ENCODE peak calls at places on chromosome 14, in four cellular contexts. U, A, V and E are unnamed samples.

GRCh38 chr14:53054457-53054856 is 98.7 kb downstream of the DDHD1 start:
- DNase-seq in U (no peak), A (no peak), V (no peak), E (no peak)

GRCh38 chr14:67722293-67722692 is 20.6 kb downstream of the RDH12 start:
- DNase-seq in U (no peak), A (no peak), V (peak), E (no peak)

GRCh38 chr14:32710351-32711102 is 228.2 kb upstream of the NPAS3 start:
- DNase-seq in U (no peak), A (no peak), V (no peak), E (peak)

GRCh38 chr14:73924337-73924736 is 25.6 kb downstream of the FAM161B start:
- DNase-seq in U (no peak), A (no peak), V (no peak), E (no peak)

GRCh38 chr14:20059745-20060144 is at the start of gene OR4L1:
- DNase-seq in U (no peak), A (no peak), V (no peak), E (no peak)

GRCh38 chr14:65433646-65434045 is 21.1 kb downstream of the FUT8 start:
- DNase-seq in U (no peak), A (no peak), V (no peak), E (no peak)

GRCh38 chr14:73749706-73750105 is 35.5 kb upstream of the PNMA1 start:
- DNase-seq in U (no peak), A (no peak), V (no peak), E (peak)

GRCh38 chr14:105167303-105168092 is 1.1 kb downstream of the JAG2 start:
- DNase-seq in U (peak), A (no peak), V (no peak), E (no peak)

DNA sequence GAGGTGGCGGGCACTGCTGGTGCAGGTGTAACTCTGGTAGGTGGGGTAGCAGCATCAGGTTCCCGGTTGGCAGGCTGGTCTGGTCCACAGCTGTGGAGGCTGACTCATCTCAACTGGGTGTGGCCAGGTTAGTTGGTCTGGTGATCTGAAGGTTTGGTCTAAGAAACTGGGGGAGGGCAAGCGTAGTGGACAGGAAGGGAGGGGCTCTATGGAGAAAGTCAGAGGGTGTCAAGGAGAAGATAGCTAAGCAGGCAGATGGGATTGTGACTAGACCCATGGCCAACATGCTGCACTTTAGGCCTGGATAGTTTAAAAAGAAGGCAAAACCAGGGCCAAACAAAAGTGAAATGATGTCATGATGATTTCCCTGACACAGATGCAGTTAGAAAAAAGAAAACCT is 7.9 kb downstream of the TRIM9 start:
- DNase-seq in U (no peak), A (peak), V (no peak), E (peak)
- H3K27ac ChIP-seq in U (no peak), A (peak), V (peak), E (no peak)

DNA sequence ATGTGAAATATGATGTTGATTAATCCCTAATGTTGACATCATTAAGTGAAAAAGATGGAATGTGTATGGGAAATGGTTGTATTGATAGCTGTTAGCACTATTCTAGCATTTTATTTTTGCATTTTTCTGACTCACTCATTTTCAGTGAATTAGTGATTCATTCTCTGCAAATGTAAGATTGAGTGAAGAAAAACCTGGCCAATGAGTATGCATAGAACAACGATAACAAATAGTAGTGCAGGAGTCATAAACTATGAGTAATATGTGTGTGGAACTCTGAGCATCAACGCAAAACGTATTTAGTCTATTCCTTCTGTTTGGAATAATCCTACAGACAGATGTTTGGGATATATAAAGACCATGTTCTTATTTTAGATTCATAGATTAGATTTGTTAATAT is 76.3 kb upstream of the RTL1 start:
- DNase-seq in U (no peak), A (no peak), V (no peak), E (peak)
- H3K27ac ChIP-seq in U (no peak), A (no peak), V (no peak), E (no peak)

GRCh38 chr14:103855734-103856095 is 8.3 kb upstream of the PPP1R13B start:
- DNase-seq in U (no peak), A (no peak), V (no peak), E (no peak)

GRCh38 chr14:103854017-103854808 is 6.8 kb upstream of the PPP1R13B start:
- DNase-seq in U (no peak), A (peak), V (no peak), E (peak)

GRCh38 chr14:103857256-103857655 is 9.9 kb upstream of the PPP1R13B start:
- DNase-seq in U (no peak), A (no peak), V (no peak), E (no peak)

GRCh38 chr14:103856105-103856504 is 8.7 kb upstream of the PPP1R13B start:
- DNase-seq in U (no peak), A (no peak), V (no peak), E (no peak)

DNA sequence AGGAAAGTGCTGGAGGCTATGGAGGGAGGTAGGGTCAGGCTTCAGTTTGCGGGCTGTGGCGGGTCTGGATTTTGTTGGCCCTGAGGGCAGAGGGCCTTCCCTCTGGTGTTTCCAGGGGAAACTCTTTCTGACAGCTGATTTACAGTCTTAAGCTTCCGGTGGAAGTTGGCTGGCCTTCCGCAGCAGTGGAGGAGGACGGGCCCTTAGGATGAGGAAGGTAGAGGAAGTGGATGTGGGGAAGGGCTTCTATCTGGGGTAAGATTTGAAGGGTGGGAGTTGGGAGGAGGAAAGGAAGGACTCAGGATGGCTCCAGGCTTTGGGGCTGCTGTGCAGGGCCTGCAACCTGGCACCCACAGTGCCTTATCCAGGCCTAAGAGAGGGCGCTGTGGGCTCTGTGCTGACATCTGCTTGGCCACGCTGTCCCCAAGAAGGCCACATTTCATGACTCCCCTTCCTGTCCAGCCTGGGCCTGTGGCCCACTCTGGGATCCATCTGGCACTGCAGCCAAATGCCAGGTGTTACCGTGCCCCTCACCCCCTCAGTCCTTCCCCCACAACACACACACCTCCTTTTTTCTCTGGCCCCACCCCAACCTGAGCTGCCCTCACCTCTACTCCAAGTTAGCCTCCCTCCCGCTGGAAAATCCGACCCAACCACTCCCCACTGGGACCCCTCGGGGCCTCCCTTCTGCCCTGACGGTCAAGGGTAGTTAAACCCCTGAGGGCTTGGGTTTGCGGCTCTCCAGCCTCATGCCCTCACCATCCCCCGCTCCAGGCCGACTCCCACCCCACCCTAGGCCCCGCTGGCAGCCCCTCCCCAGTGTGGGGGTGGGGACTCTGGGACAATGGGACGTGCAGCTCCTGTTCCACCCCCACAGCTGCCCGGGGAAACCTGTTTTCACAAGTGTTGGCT is 7.7 kb upstream of the PPP1R13B start:
- DNase-seq in U (no peak), A (peak), V (no peak), E (peak)
- H3K27ac ChIP-seq in U (no peak), A (peak), V (no peak), E (peak)

GRCh38 chr14:54769955-54770863 is 132.4 kb downstream of the GCH1 start:
- DNase-seq in U (no peak), A (no peak), V (no peak), E (peak)

GRCh38 chr14:54774824-54775223 is 127.8 kb downstream of the GCH1 start:
- DNase-seq in U (no peak), A (no peak), V (no peak), E (no peak)

GRCh38 chr14:54773171-54774006 is 129.2 kb downstream of the GCH1 start:
- DNase-seq in U (peak), A (peak), V (peak), E (peak)

GRCh38 chr14:54771411-54772027 is 131.1 kb downstream of the GCH1 start:
- DNase-seq in U (no peak), A (no peak), V (no peak), E (peak)

DNA sequence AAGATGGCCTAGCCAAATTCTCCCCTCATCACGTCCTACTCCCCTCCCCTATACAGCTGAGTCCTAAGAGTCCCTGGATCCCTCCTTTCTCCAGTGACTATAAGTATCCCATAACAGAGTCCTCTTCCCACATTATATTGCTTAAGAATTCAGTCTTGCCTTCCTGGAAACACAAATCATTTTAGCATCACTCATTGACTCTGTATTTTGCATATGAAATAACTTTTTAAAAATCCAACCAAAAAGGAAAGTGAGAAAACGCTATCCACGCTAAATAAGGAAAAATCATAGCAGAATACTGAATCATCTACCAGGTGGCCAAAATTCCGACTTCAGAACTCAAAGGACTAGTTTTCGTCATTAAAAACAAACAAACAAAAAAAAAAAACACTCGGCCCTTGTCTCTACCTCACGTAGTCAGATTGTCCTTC is 130.2 kb downstream of the GCH1 start:
- DNase-seq in U (no peak), A (no peak), V (no peak), E (peak)
- H3K27ac ChIP-seq in U (no peak), A (peak), V (peak), E (peak)

GRCh38 chr14:76931629-76932402 is 96.7 kb downstream of the IRF2BPL start:
- DNase-seq in U (no peak), A (no peak), V (no peak), E (no peak)
- H3K27ac ChIP-seq in U (no peak), A (no peak), V (no peak), E (no peak)

GRCh38 chr14:31421200-31421599 is 850 bp upstream of the HEATR5A start:
- DNase-seq in U (no peak), A (no peak), V (no peak), E (no peak)
- H3K27ac ChIP-seq in U (no peak), A (no peak), V (no peak), E (no peak)

GRCh38 chr14:96806836-96807235 is 9.7 kb downstream of the VRK1 start:
- DNase-seq in U (no peak), A (no peak), V (no peak), E (peak)
- H3K27ac ChIP-seq in U (no peak), A (no peak), V (no peak), E (no peak)

DNA sequence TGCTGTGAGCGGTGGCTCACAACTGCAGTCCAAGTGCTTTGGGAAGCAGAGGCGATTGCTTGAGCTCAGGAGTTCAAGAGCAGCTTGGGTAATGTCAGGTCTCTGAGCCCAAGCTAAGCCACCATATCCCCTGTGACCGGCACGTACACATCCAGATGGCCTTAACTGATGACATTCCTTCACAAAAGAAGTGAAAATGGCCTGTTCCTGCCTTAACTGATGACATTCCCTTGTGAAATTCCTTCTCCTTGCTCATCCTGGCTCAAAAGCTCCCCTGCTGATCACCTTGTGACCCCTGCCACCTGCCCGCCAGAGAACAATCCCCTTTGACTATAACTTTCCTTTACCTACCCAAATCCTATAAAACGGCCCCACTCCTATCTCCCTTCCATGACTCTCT is 48.6 kb downstream of the SLC25A47 start:
- DNase-seq in U (no peak), A (no peak), V (no peak), E (peak)
- H3K27ac ChIP-seq in U (no peak), A (no peak), V (no peak), E (no peak)